ENCODE peak calls at places on chromosomes 3 and 15, in seven cellular contexts. One of them, this sample, is unnamed.

GRCh38 chr3:145017959-145018358 is 1046.3 kb downstream of the DIPK2A start:
- DNase-seq in body of pancreas: no peak
- DNase-seq in NB4: no peak
- DNase-seq in fibroblast of pulmonary artery: peak
- DNase-seq in heart left ventricle: no peak
- DNase-seq in AG04450: no peak
- DNase-seq in Panc1: no peak
- DNase-seq in this sample: no peak

GRCh38 chr3:11230125-11230524 is 42.1 kb upstream of the ATG7 start:
- DNase-seq in NB4: no peak
- DNase-seq in Panc1: no peak
- DNase-seq in fibroblast of pulmonary artery: no peak
- DNase-seq in heart left ventricle: no peak
- DNase-seq in AG04450: no peak
- DNase-seq in body of pancreas: no peak
- DNase-seq in this sample: no peak

GRCh38 chr3:170606675-170607074 is 20.8 kb upstream of the SLC7A14 start:
- DNase-seq in AG04450: no peak
- DNase-seq in fibroblast of pulmonary artery: no peak
- DNase-seq in Panc1: no peak
- DNase-seq in NB4: no peak
- DNase-seq in heart left ventricle: no peak
- DNase-seq in body of pancreas: no peak
- DNase-seq in this sample: no peak

GRCh38 chr3:53978386-53978785 is 86.7 kb upstream of the SELENOK start:
- DNase-seq in AG04450: no peak
- DNase-seq in fibroblast of pulmonary artery: no peak
- DNase-seq in NB4: no peak
- DNase-seq in Panc1: no peak
- DNase-seq in body of pancreas: no peak
- DNase-seq in heart left ventricle: no peak
- DNase-seq in this sample: no peak

GRCh38 chr15:101733545-101733944 is 9.3 kb upstream of the TARS3 start:
- DNase-seq in AG04450: no peak
- DNase-seq in heart left ventricle: no peak
- DNase-seq in Panc1: no peak
- DNase-seq in body of pancreas: no peak
- DNase-seq in fibroblast of pulmonary artery: no peak
- DNase-seq in NB4: no peak
- DNase-seq in this sample: no peak

GRCh38 chr15:49064281-49064653 is 18.0 kb upstream of the SECISBP2L start:
- DNase-seq in AG04450: no peak
- DNase-seq in body of pancreas: no peak
- DNase-seq in Panc1: no peak
- DNase-seq in fibroblast of pulmonary artery: no peak
- DNase-seq in NB4: no peak
- DNase-seq in heart left ventricle: no peak
- DNase-seq in this sample: no peak

GRCh38 chr3:13357074-13357473 is 63.0 kb downstream of the NUP210 start:
- DNase-seq in body of pancreas: no peak
- DNase-seq in fibroblast of pulmonary artery: no peak
- DNase-seq in NB4: no peak
- DNase-seq in Panc1: no peak
- DNase-seq in AG04450: no peak
- DNase-seq in heart left ventricle: no peak
- DNase-seq in this sample: no peak

GRCh38 chr3:106609666-106610301 is 741.0 kb upstream of the CBLB start:
- DNase-seq in fibroblast of pulmonary artery: peak
- DNase-seq in heart left ventricle: peak
- DNase-seq in body of pancreas: peak
- DNase-seq in Panc1: peak
- DNase-seq in AG04450: peak
- DNase-seq in NB4: peak
- DNase-seq in this sample: peak

GRCh38 chr15:79463781-79464270 is 31.7 kb downstream of the MINAR1 start:
- DNase-seq in fibroblast of pulmonary artery: no peak
- DNase-seq in AG04450: no peak
- DNase-seq in heart left ventricle: no peak
- DNase-seq in Panc1: no peak
- DNase-seq in NB4: no peak
- DNase-seq in body of pancreas: no peak
- DNase-seq in this sample: no peak

GRCh38 chr3:5618170-5618569 is 430.7 kb downstream of the EDEM1 start:
- DNase-seq in Panc1: no peak
- DNase-seq in heart left ventricle: no peak
- DNase-seq in fibroblast of pulmonary artery: no peak
- DNase-seq in NB4: no peak
- DNase-seq in AG04450: no peak
- DNase-seq in body of pancreas: no peak
- DNase-seq in this sample: no peak

GRCh38 chr3:188037965-188038581 is 115.9 kb upstream of the LPP start:
- DNase-seq in body of pancreas: no peak
- DNase-seq in AG04450: no peak
- DNase-seq in fibroblast of pulmonary artery: no peak
- DNase-seq in NB4: no peak
- DNase-seq in heart left ventricle: no peak
- DNase-seq in Panc1: no peak
- DNase-seq in this sample: no peak

GRCh38 chr3:88986834-88987233 is 120.6 kb upstream of the EPHA3 start:
- DNase-seq in AG04450: peak
- DNase-seq in heart left ventricle: no peak
- DNase-seq in Panc1: no peak
- DNase-seq in body of pancreas: no peak
- DNase-seq in NB4: no peak
- DNase-seq in fibroblast of pulmonary artery: peak
- DNase-seq in this sample: no peak

GRCh38 chr3:127177226-127177625 is 15.7 kb upstream of the PRR23E start:
- DNase-seq in fibroblast of pulmonary artery: peak
- DNase-seq in AG04450: no peak
- DNase-seq in body of pancreas: no peak
- DNase-seq in Panc1: no peak
- DNase-seq in NB4: peak
- DNase-seq in heart left ventricle: no peak
- DNase-seq in this sample: no peak

GRCh38 chr15:39444729-39445470 is 136.0 kb upstream of the THBS1 start:
- DNase-seq in fibroblast of pulmonary artery: no peak
- DNase-seq in Panc1: no peak
- DNase-seq in heart left ventricle: no peak
- DNase-seq in AG04450: no peak
- DNase-seq in NB4: no peak
- DNase-seq in body of pancreas: no peak
- DNase-seq in this sample: no peak

GRCh38 chr3:61894988-61895935 is 333.9 kb downstream of the PTPRG start:
- DNase-seq in fibroblast of pulmonary artery: peak
- DNase-seq in Panc1: no peak
- DNase-seq in AG04450: peak
- DNase-seq in body of pancreas: peak
- DNase-seq in NB4: peak
- DNase-seq in heart left ventricle: peak
- DNase-seq in this sample: peak

GRCh38 chr3:5086708-5087107 is 35.4 kb upstream of the ARL8B start:
- DNase-seq in body of pancreas: no peak
- DNase-seq in AG04450: no peak
- DNase-seq in fibroblast of pulmonary artery: no peak
- DNase-seq in NB4: no peak
- DNase-seq in Panc1: no peak
- DNase-seq in heart left ventricle: no peak
- DNase-seq in this sample: no peak

GRCh38 chr15:83871808-83872559 is 218.1 kb downstream of the ADAMTSL3 start:
- DNase-seq in fibroblast of pulmonary artery: peak
- DNase-seq in Panc1: no peak
- DNase-seq in NB4: peak
- DNase-seq in AG04450: no peak
- DNase-seq in heart left ventricle: no peak
- DNase-seq in body of pancreas: peak
- DNase-seq in this sample: no peak

GRCh38 chr15:67786646-67787045 is 38.7 kb upstream of the SKOR1 start:
- DNase-seq in body of pancreas: no peak
- DNase-seq in NB4: no peak
- DNase-seq in fibroblast of pulmonary artery: no peak
- DNase-seq in AG04450: no peak
- DNase-seq in heart left ventricle: no peak
- DNase-seq in Panc1: no peak
- DNase-seq in this sample: no peak

GRCh38 chr3:24493951-24494615 is 567 bp downstream of the THRB start:
- DNase-seq in AG04450: no peak
- DNase-seq in Panc1: no peak
- DNase-seq in heart left ventricle: peak
- DNase-seq in fibroblast of pulmonary artery: peak
- DNase-seq in NB4: no peak
- DNase-seq in body of pancreas: peak
- DNase-seq in this sample: no peak

GRCh38 chr3:24494616-24495333 is at the start of gene THRB:
- DNase-seq in Panc1: no peak
- DNase-seq in heart left ventricle: peak
- DNase-seq in fibroblast of pulmonary artery: peak
- DNase-seq in body of pancreas: peak
- DNase-seq in NB4: no peak
- DNase-seq in AG04450: no peak
- DNase-seq in this sample: no peak

GRCh38 chr3:24492971-24493551 is 1.6 kb downstream of the THRB start:
- DNase-seq in heart left ventricle: no peak
- DNase-seq in fibroblast of pulmonary artery: no peak
- DNase-seq in Panc1: no peak
- DNase-seq in body of pancreas: no peak
- DNase-seq in NB4: no peak
- DNase-seq in AG04450: no peak
- DNase-seq in this sample: no peak

GRCh38 chr3:24496529-24497482 is 2.2 kb upstream of the THRB start:
- DNase-seq in NB4: peak
- DNase-seq in Panc1: no peak
- DNase-seq in heart left ventricle: peak
- DNase-seq in AG04450: peak
- DNase-seq in body of pancreas: peak
- DNase-seq in fibroblast of pulmonary artery: peak
- DNase-seq in this sample: peak

GRCh38 chr3:24495334-24495994 is 814 bp upstream of the THRB start:
- DNase-seq in body of pancreas: peak
- DNase-seq in AG04450: no peak
- DNase-seq in heart left ventricle: peak
- DNase-seq in NB4: no peak
- DNase-seq in Panc1: no peak
- DNase-seq in fibroblast of pulmonary artery: no peak
- DNase-seq in this sample: no peak
- TF ChIP-seq CTCF in body of pancreas: peak
- TF ChIP-seq CTCF in AG04450: no peak
- TF ChIP-seq CTCF in heart left ventricle: no peak
- TF ChIP-seq CTCF in NB4: no peak
- TF ChIP-seq CTCF in Panc1: peak
- TF ChIP-seq CTCF in fibroblast of pulmonary artery: no peak
- TF ChIP-seq CTCF in this sample: peak

DNA sequence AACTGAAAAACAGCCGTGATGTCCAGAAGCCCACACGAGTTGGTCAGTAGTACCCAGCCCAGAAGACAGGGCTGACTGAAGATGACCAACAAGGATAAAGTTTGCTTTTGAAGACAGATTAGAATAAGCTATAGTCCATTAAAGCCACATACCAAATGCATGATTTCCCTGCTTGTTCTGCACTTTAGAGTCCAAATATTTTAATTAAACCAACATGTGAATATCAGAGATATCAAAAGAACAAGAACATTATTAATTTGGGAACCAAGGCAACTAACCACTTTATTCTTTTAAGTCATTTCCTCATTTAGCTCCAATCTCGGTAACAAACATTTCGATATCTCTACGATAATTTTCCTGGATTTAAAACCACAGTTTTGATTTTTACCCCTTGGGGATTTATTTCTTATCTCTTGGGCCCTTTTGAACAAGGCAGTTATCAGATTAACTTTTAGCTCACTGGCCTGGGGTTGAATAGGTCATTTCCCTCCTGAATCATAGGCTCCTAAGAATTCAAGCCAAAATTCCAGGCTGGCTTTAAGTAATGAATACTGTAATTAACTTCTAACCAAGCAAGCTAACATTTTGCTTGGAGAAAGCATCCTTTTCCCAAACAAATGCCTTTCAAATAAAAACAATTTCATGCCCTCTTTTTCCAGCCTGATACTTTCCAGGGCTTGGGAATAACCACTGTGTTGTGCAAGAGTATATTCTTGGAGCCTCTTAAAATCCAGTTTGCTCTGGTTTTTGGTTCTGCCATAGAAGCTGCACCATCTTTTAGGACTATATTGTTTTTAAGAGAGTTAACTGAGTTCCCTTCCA is 102.9 kb upstream of the NR2E3 start:
- DNase-seq in body of pancreas: no peak
- DNase-seq in NB4: no peak
- DNase-seq in AG04450: no peak
- DNase-seq in heart left ventricle: no peak
- DNase-seq in Panc1: no peak
- DNase-seq in fibroblast of pulmonary artery: peak
- DNase-seq in this sample: no peak
- H3K4me3 ChIP-seq in body of pancreas: no peak
- H3K4me3 ChIP-seq in NB4: no peak
- H3K4me3 ChIP-seq in AG04450: no peak
- H3K4me3 ChIP-seq in heart left ventricle: no peak
- H3K4me3 ChIP-seq in Panc1: no peak
- H3K4me3 ChIP-seq in fibroblast of pulmonary artery: no peak
- H3K4me3 ChIP-seq in this sample: no peak

GRCh38 chr15:69476704-69477473 is 24.3 kb downstream of the RPLP1 start:
- DNase-seq in AG04450: no peak
- DNase-seq in NB4: no peak
- DNase-seq in Panc1: no peak
- DNase-seq in body of pancreas: no peak
- DNase-seq in fibroblast of pulmonary artery: no peak
- DNase-seq in heart left ventricle: no peak
- DNase-seq in this sample: no peak

GRCh38 chr15:69475769-69476358 is 23.2 kb downstream of the RPLP1 start:
- DNase-seq in AG04450: no peak
- DNase-seq in Panc1: peak
- DNase-seq in heart left ventricle: peak
- DNase-seq in NB4: peak
- DNase-seq in body of pancreas: peak
- DNase-seq in fibroblast of pulmonary artery: peak
- DNase-seq in this sample: no peak

GRCh38 chr15:69474291-69474690 is 21.7 kb downstream of the RPLP1 start:
- DNase-seq in body of pancreas: no peak
- DNase-seq in AG04450: no peak
- DNase-seq in NB4: no peak
- DNase-seq in heart left ventricle: no peak
- DNase-seq in Panc1: no peak
- DNase-seq in fibroblast of pulmonary artery: no peak
- DNase-seq in this sample: no peak

GRCh38 chr15:69472575-69472974 is 20.0 kb downstream of the RPLP1 start:
- DNase-seq in Panc1: no peak
- DNase-seq in fibroblast of pulmonary artery: no peak
- DNase-seq in NB4: no peak
- DNase-seq in body of pancreas: no peak
- DNase-seq in AG04450: no peak
- DNase-seq in heart left ventricle: no peak
- DNase-seq in this sample: no peak

GRCh38 chr15:69474846-69475455 is 22.3 kb downstream of the RPLP1 start:
- DNase-seq in heart left ventricle: no peak
- DNase-seq in fibroblast of pulmonary artery: no peak
- DNase-seq in body of pancreas: no peak
- DNase-seq in AG04450: no peak
- DNase-seq in Panc1: no peak
- DNase-seq in NB4: peak
- DNase-seq in this sample: no peak
- TF ChIP-seq CTCF in heart left ventricle: no peak
- TF ChIP-seq CTCF in fibroblast of pulmonary artery: no peak
- TF ChIP-seq CTCF in body of pancreas: no peak
- TF ChIP-seq CTCF in AG04450: peak
- TF ChIP-seq CTCF in Panc1: no peak
- TF ChIP-seq CTCF in NB4: no peak
- TF ChIP-seq CTCF in this sample: peak

GRCh38 chr3:33775363-33775762 is 23.1 kb upstream of the PDCD6IP start:
- DNase-seq in Panc1: no peak
- DNase-seq in fibroblast of pulmonary artery: no peak
- DNase-seq in heart left ventricle: no peak
- DNase-seq in body of pancreas: no peak
- DNase-seq in NB4: no peak
- DNase-seq in AG04450: no peak
- DNase-seq in this sample: no peak
- H3K4me3 ChIP-seq in Panc1: no peak
- H3K4me3 ChIP-seq in fibroblast of pulmonary artery: no peak
- H3K4me3 ChIP-seq in heart left ventricle: no peak
- H3K4me3 ChIP-seq in body of pancreas: no peak
- H3K4me3 ChIP-seq in NB4: no peak
- H3K4me3 ChIP-seq in AG04450: no peak
- H3K4me3 ChIP-seq in this sample: no peak

This sample was measured in epithelial cell of proximal tubule.